ENCODE peak calls at places on chromosomes 1 and 21, in five cellular contexts. H, F, A, Q and R are unnamed samples.
A peak's percentile ranks its signal among the peaks of the same experiment; 100 is the strongest.

GRCh38 chr1:225691861-225692516 is 39.1 kb upstream of the ENAH start:
- DNase-seq in H (peak; percentile 24), A (no peak), F (no peak), Q (no peak), R (no peak)

GRCh38 chr1:108643492-108644333 is 17.2 kb downstream of the HENMT1 start:
- DNase-seq in Q (peak; percentile 68), H (no peak), A (peak; percentile 86), F (peak; percentile 63), R (peak; percentile 78)

GRCh38 chr1:90729484-90730246 is 12.6 kb upstream of the BARHL2 start:
- DNase-seq in Q (no peak), F (no peak), H (no peak), A (no peak), R (no peak)

GRCh38 chr1:150302338-150302737 is 8.7 kb downstream of the MRPS21 start:
- DNase-seq in Q (no peak), A (no peak), F (peak; percentile 72), H (peak; percentile 27), R (no peak)

GRCh38 chr1:240946926-240947325 is 335.0 kb upstream of the GREM2 start:
- DNase-seq in A (peak; percentile 49), F (no peak), Q (peak; percentile 18), H (no peak), R (no peak)

GRCh38 chr1:209800984-209801834 is 4.7 kb downstream of the IRF6 start:
- DNase-seq in Q (peak; percentile 19), A (no peak), F (peak; percentile 32), H (no peak), R (no peak)

GRCh38 chr1:235017191-235017590 is 111.4 kb downstream of the TOMM20 start:
- DNase-seq in H (peak; percentile 9), A (no peak), Q (no peak), F (no peak), R (no peak)

GRCh38 chr1:60847855-60848582 is 234.3 kb upstream of the NFIA start:
- DNase-seq in Q (no peak), F (no peak), H (no peak), A (no peak), R (no peak)

GRCh38 chr1:21313146-21313885 is 23.1 kb upstream of the ECE1 start:
- DNase-seq in H (peak; percentile 81), Q (no peak), F (no peak), A (no peak), R (no peak)

GRCh38 chr1:15680131-15680530 is 4.0 kb upstream of the PLEKHM2 start:
- DNase-seq in Q (no peak), F (no peak), A (no peak), H (no peak), R (no peak)

GRCh38 chr1:9900142-9901043 is 9.7 kb downstream of the CTNNBIP1 start:
- DNase-seq in A (peak; percentile 80), F (no peak), H (peak; percentile 86), Q (peak; percentile 91), R (no peak)

GRCh38 chr1:173420330-173420806 is 56.8 kb upstream of the PRDX6 start:
- DNase-seq in H (no peak), Q (peak; percentile 69), F (peak; percentile 64), A (peak; percentile 74), R (peak; percentile 63)

GRCh38 chr1:45243476-45244343 is 37.3 kb upstream of the ZSWIM5 start:
- DNase-seq in A (no peak), H (no peak), Q (no peak), F (no peak), R (no peak)

GRCh38 chr1:247294282-247294681 is 37.4 kb downstream of the ZNF496 start:
- DNase-seq in F (no peak), Q (no peak), H (peak; percentile 1), A (no peak), R (no peak)

GRCh38 chr1:24018611-24019580 is 38.8 kb upstream of the SRSF10 start:
- DNase-seq in H (peak; percentile 99), A (peak; percentile 94), Q (peak; percentile 100), F (peak; percentile 99), R (no peak)

GRCh38 chr1:167210966-167211674 is 9.6 kb upstream of the POU2F1 start:
- DNase-seq in Q (no peak), H (no peak), A (no peak), F (no peak), R (no peak)

GRCh38 chr1:51671527-51672325 is 54.8 kb downstream of the OSBPL9 start:
- DNase-seq in Q (no peak), H (no peak), F (no peak), A (no peak), R (no peak)

GRCh38 chr1:203796223-203796747 is 862 bp downstream of the ZBED6 start:
- DNase-seq in A (no peak), H (no peak), Q (peak; percentile 24), F (no peak), R (peak; percentile 46)

GRCh38 chr1:99176753-99177152 is 87.5 kb upstream of the PLPPR4 start:
- DNase-seq in H (no peak), F (no peak), Q (no peak), A (no peak), R (no peak)

GRCh38 chr1:87632232-87632631 is 303.6 kb downstream of the LMO4 start:
- DNase-seq in A (no peak), Q (no peak), H (no peak), F (no peak), R (no peak)

GRCh38 chr1:217622042-217622441 is 8.8 kb downstream of the GPATCH2 start:
- DNase-seq in H (no peak), A (no peak), F (no peak), Q (no peak), R (no peak)

GRCh38 chr1:229371624-229372023 is 28.8 kb upstream of the CCSAP start:
- DNase-seq in A (no peak), H (peak; percentile 21), F (no peak), Q (no peak), R (no peak)

GRCh38 chr1:213604477-213604876 is 383.3 kb upstream of the PROX1 start:
- DNase-seq in Q (no peak), F (no peak), A (no peak), H (no peak), R (no peak)

GRCh38 chr1:236066828-236067386 is 2.0 kb upstream of the NID1 start:
- DNase-seq in H (peak; percentile 89), F (peak; percentile 53), Q (peak; percentile 17), A (peak; percentile 79), R (peak; percentile 22)

GRCh38 chr1:53402891-53403655 is 56.1 kb upstream of the DMRTB1 start:
- DNase-seq in A (no peak), Q (no peak), H (no peak), F (no peak), R (no peak)

GRCh38 chr1:64922336-64922735 is 44.0 kb downstream of the JAK1 start:
- DNase-seq in H (no peak), A (no peak), Q (no peak), F (no peak), R (no peak)

GRCh38 chr1:223129229-223129851 is 13.7 kb downstream of the TLR5 start:
- DNase-seq in Q (peak; percentile 79), A (peak; percentile 86), H (peak; percentile 79), F (peak; percentile 74), R (peak; percentile 67)

GRCh38 chr1:46030876-46031660 is 101.4 kb downstream of the PIK3R3 start:
- DNase-seq in H (no peak), F (no peak), A (no peak), Q (peak; percentile 57), R (no peak)

GRCh38 chr1:146021046-146021445 is 489 bp downstream of the HJV start:
- DNase-seq in H (no peak), F (no peak), Q (no peak), A (no peak), R (no peak)

GRCh38 chr1:38559180-38559874 is 300.2 kb downstream of the RRAGC start:
- DNase-seq in Q (peak; percentile 42), H (no peak), A (peak; percentile 94), F (no peak), R (peak; percentile 87)

GRCh38 chr1:99969729-99970591 is at the start of gene SLC35A3:
- DNase-seq in A (peak; percentile 87), Q (peak; percentile 91), F (peak; percentile 65), H (peak; percentile 83), R (peak; percentile 79)

GRCh38 chr1:226714148-226714547 is 24.9 kb downstream of the ITPKB start:
- DNase-seq in H (no peak), F (no peak), A (no peak), Q (no peak), R (peak; percentile 13)
- H3K4me1 ChIP-seq in H (no peaks in the 10 kb centered on the region), F (peaks cover 5% of the 10 kb centered on the region), A (peaks cover 43% of the 10 kb centered on the region), Q (peaks cover 9% of the 10 kb centered on the region), R (peaks cover 88% of the 10 kb centered on the region)

GRCh38 chr1:76507376-76507775 is 359.9 kb upstream of the ST6GALNAC5 start:
- DNase-seq in F (no peak), Q (no peak), A (no peak), H (no peak), R (no peak)

GRCh38 chr1:76501136-76501535 is 366.1 kb upstream of the ST6GALNAC5 start:
- DNase-seq in H (no peak), A (no peak), Q (no peak), F (no peak), R (no peak)

GRCh38 chr1:76503100-76503499 is 364.2 kb upstream of the ST6GALNAC5 start:
- DNase-seq in A (no peak), H (no peak), Q (no peak), F (no peak), R (no peak)

GRCh38 chr1:76500111-76500510 is 367.2 kb upstream of the ST6GALNAC5 start:
- DNase-seq in Q (no peak), H (no peak), F (no peak), A (no peak), R (no peak)

DNA sequence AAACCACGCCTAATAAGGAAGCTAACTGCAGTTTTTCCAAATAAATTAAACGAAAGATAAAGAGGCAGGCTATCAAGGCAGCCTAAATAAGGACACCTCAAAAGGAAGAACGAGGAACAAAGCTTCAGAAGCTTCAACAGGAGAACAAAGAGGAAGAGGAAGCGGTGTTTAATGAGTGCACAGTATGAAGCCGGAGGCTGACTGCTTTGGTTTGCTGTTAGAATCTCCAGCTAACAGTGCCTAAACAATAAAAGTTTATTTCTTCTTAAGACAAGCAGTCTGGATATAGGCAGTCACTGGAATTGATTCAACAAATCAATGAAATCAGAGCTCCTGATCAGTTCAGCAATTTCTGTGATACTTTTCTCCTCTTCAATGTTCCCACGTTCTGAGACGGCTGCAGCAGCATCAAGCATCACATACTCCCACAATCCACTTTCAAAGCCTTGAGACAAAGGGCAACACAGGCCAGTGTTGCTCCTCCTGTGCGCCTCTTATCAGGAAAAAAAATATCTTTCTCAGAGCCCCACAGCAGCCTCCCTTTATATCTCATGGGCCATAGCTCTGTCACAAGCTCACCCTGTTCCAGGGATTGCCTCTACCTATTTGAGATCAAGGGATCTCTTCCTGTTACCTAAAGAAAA is 365.6 kb upstream of the ST6GALNAC5 start:
- DNase-seq in F (no peak), A (no peak), H (no peak), Q (no peak), R (no peak)
- H3K27ac ChIP-seq in F (no peak overlapping the region), A (no peak overlapping the region), H (no peak overlapping the region), Q (no peak overlapping the region), R (no peak overlapping the region)

DNA sequence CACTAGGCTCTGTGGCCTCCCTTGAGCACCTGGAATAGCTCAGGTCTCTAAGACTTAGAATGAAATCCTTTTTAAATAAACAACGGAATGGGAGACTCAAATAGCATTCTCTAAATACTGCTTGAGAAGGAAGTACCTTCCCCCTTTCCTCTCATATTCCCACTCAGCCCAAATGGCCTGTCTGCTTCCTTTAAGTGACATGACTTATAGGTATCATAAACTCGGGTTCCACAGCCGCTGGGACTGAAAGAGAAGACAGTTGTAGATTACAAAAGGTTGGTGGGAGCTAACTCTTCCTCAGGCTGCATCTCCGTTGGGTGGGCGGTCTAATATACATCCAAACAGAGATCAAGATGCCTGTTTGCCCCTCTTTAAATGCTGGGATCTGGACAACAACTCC is 1.2 kb upstream of the HMCN1 start:
- DNase-seq in A (no peak), F (no peak), H (no peak), Q (no peak), R (no peak)
- H3K27me3 ChIP-seq in A (no peaks in the 10 kb centered on the region), F (no peaks in the 10 kb centered on the region), H (no peaks in the 10 kb centered on the region), Q (no peaks in the 10 kb centered on the region), R (no peaks in the 10 kb centered on the region)

GRCh38 chr21:35332841-35333426 is 283.8 kb upstream of the RUNX1 start:
- DNase-seq in F (no peak), Q (no peak), A (no peak), H (no peak), R (no peak)
- H3K4me1 ChIP-seq in F (no peaks in the 10 kb centered on the region), Q (peaks cover 9% of the 10 kb centered on the region), A (no peaks in the 10 kb centered on the region), H (no peaks in the 10 kb centered on the region), R (no peaks in the 10 kb centered on the region)